ENCODE peak calls at places on chromosomes 1 and 21, in five cellular contexts. V is K562, P is HCT116, Q is HepG2, G is GM12878. O is an unnamed sample.

GRCh38 chr1:201019321-201019977 is 4.1 kb downstream of the KIF21B start:
- DNase-seq in Q (peak), V (peak), P (peak), G (peak), O (no peak)

GRCh38 chr21:24045775-24046215 is 1561.5 kb downstream of the MRPL39 start:
- DNase-seq in G (no peak), P (no peak), V (peak), Q (no peak), O (peak)

GRCh38 chr1:204478166-204478899 is 16.3 kb downstream of the PIK3C2B start:
- DNase-seq in P (no peak), G (no peak), Q (no peak), V (no peak), O (no peak)

GRCh38 chr1:79161077-79161476 is 154.5 kb upstream of the ADGRL4 start:
- DNase-seq in G (no peak), V (no peak), P (no peak), Q (no peak), O (no peak)

GRCh38 chr1:99603699-99604595 is 42.0 kb upstream of the PALMD start:
- DNase-seq in Q (no peak), V (no peak), G (no peak), P (no peak), O (no peak)

GRCh38 chr1:38221006-38221649 is 174.5 kb upstream of the POU3F1 start:
- DNase-seq in G (no peak), P (no peak), V (no peak), Q (no peak), O (no peak)

GRCh38 chr1:27166929-27167328 is 12.0 kb upstream of the SLC9A1 start:
- DNase-seq in Q (no peak), G (no peak), P (no peak), V (no peak), O (no peak)

GRCh38 chr21:39444406-39445145 is 1.0 kb downstream of the LCA5L start:
- DNase-seq in Q (no peak), P (no peak), G (no peak), V (peak), O (peak)

GRCh38 chr1:89610457-89610991 is 22.4 kb upstream of the LRRC8C start:
- DNase-seq in P (no peak), Q (no peak), V (no peak), G (no peak), O (no peak)

GRCh38 chr1:219113261-219113660 is 60.4 kb upstream of the LYPLAL1 start:
- DNase-seq in G (no peak), Q (no peak), V (no peak), P (no peak), O (no peak)

GRCh38 chr1:33060579-33061083 is 20.3 kb upstream of the AZIN2 start:
- DNase-seq in P (no peak), G (no peak), V (no peak), Q (no peak), O (no peak)

GRCh38 chr1:3133671-3134070 is 64.7 kb downstream of the PRDM16 start:
- DNase-seq in G (no peak), P (no peak), V (no peak), Q (peak), O (no peak)

GRCh38 chr1:21674957-21675356 is 5.8 kb upstream of the RAP1GAP start:
- DNase-seq in P (no peak), G (no peak), V (no peak), Q (no peak), O (no peak)

GRCh38 chr1:21825393-21825792 is 13.3 kb downstream of the LDLRAD2 start:
- DNase-seq in G (no peak), Q (no peak), P (no peak), V (no peak), O (no peak)

GRCh38 chr1:18948048-18948912 is 8.2 kb downstream of the IFFO2 start:
- DNase-seq in G (no peak), V (no peak), Q (no peak), P (no peak), O (no peak)

GRCh38 chr1:241706967-241707366 is 54.9 kb downstream of the WDR64 start:
- DNase-seq in V (no peak), Q (no peak), P (peak), G (no peak), O (no peak)

GRCh38 chr1:166119678-166120077 is 47.1 kb downstream of the FAM78B start:
- DNase-seq in G (no peak), V (no peak), P (no peak), Q (no peak), O (no peak)

GRCh38 chr1:147167361-147167760 is 4.9 kb downstream of the PRKAB2 start:
- DNase-seq in P (peak), G (no peak), V (no peak), Q (peak), O (no peak)

GRCh38 chr1:155379180-155379876 is 58.6 kb downstream of the RUSC1 start:
- DNase-seq in V (no peak), P (no peak), G (no peak), Q (no peak), O (peak)

GRCh38 chr1:94094466-94095111 is 26.4 kb downstream of the ABCA4 start:
- DNase-seq in Q (no peak), G (no peak), P (no peak), V (no peak), O (no peak)

GRCh38 chr1:11337536-11338350 is 64.7 kb downstream of the UBIAD1 start:
- DNase-seq in Q (peak), P (peak), G (no peak), V (peak), O (peak)

GRCh38 chr1:178959543-178960460 is 65.9 kb upstream of the FAM20B start:
- DNase-seq in G (no peak), V (no peak), P (no peak), Q (no peak), O (peak)

GRCh38 chr1:2529776-2530500 is at the start of gene HES5:
- DNase-seq in Q (no peak), G (no peak), V (no peak), P (no peak), O (peak)

GRCh38 chr21:28447453-28447852 is 545.2 kb downstream of the LTN1 start:
- DNase-seq in V (no peak), G (no peak), P (no peak), Q (no peak), O (no peak)

GRCh38 chr1:107782192-107782845 is 182.7 kb downstream of the VAV3 start:
- DNase-seq in G (no peak), V (peak), Q (peak), P (peak), O (peak)

GRCh38 chr1:147389532-147390184 is 147.2 kb downstream of the CHD1L start:
- DNase-seq in V (peak), G (no peak), Q (peak), P (peak), O (peak)

GRCh38 chr21:35627462-35627861 is 432.9 kb downstream of the SETD4 start:
- DNase-seq in V (no peak), G (no peak), P (no peak), Q (no peak), O (no peak)

GRCh38 chr1:222618880-222619321 is 1.0 kb downstream of the MIA3 start:
- DNase-seq in G (no peak), P (no peak), V (peak), Q (peak), O (peak)

GRCh38 chr1:64896546-64896945 is 69.8 kb downstream of the JAK1 start:
- DNase-seq in Q (no peak), P (no peak), V (no peak), G (no peak), O (no peak)

GRCh38 chr1:64893921-64894320 is 72.4 kb downstream of the JAK1 start:
- DNase-seq in G (no peak), Q (no peak), V (peak), P (no peak), O (no peak)

GRCh38 chr1:64894438-64895196 is 71.7 kb downstream of the JAK1 start:
- DNase-seq in V (no peak), G (no peak), Q (no peak), P (no peak), O (no peak)

GRCh38 chr1:64892576-64893573 is 73.5 kb downstream of the JAK1 start:
- DNase-seq in Q (no peak), G (no peak), V (no peak), P (no peak), O (no peak)

DNA sequence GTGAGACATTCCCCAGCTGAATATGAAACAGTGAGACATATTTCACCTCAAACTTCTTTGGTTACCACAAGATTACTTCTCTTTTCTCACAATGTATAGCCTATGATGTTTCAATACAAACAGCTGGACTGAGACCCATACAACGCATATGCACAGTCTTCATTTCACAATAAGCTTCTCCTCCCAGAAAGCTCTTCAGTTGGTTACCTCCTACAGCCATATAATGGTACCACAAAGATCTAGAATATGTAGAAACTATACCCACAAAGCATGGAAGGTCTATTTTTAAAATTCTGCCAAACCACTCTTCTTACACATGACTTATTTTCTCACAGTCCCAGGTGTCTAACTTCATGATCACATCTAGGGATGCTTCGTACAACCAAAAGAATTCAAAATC is 70.8 kb downstream of the JAK1 start:
- DNase-seq in G (peak), P (no peak), V (no peak), Q (no peak), O (no peak)
- TF ChIP-seq ZBTB33 in G (no peak), P (no peak), V (no peak), Q (no peak), O (no peak)

GRCh38 chr1:151056149-151056548 is 3.3 kb downstream of the CDC42SE1 start:
- DNase-seq in P (no peak), G (no peak), Q (no peak), V (peak), O (no peak)
- TF ChIP-seq JUND in P (no peak), G (no peak), Q (no peak), V (no peak), O (no peak)

GRCh38 chr1:85611390-85611789 is 30.8 kb downstream of the CCN1 start:
- DNase-seq in Q (no peak), P (no peak), G (no peak), V (no peak), O (no peak)
- TF ChIP-seq ZBTB33 in Q (no peak), P (no peak), G (no peak), V (no peak), O (peak)

GRCh38 chr1:230807029-230807428 is 59.8 kb downstream of the CAPN9 start:
- DNase-seq in V (no peak), P (no peak), G (no peak), Q (no peak), O (no peak)

GRCh38 chr1:230809205-230809990 is 58.9 kb downstream of the C1orf198 start:
- DNase-seq in G (no peak), Q (no peak), P (no peak), V (no peak), O (no peak)

GRCh38 chr1:230807551-230808267 is 60.5 kb downstream of the CAPN9 start:
- DNase-seq in V (no peak), G (no peak), Q (no peak), P (no peak), O (no peak)

GRCh38 chr1:230806552-230806951 is 59.4 kb downstream of the CAPN9 start:
- DNase-seq in P (no peak), V (no peak), G (no peak), Q (no peak), O (no peak)

GRCh38 chr1:230808268-230808872 is 60.0 kb downstream of the C1orf198 start:
- DNase-seq in P (no peak), V (no peak), Q (no peak), G (no peak), O (no peak)
- TF ChIP-seq JUND in P (no peak), V (no peak), Q (no peak), G (no peak), O (no peak)

DNA sequence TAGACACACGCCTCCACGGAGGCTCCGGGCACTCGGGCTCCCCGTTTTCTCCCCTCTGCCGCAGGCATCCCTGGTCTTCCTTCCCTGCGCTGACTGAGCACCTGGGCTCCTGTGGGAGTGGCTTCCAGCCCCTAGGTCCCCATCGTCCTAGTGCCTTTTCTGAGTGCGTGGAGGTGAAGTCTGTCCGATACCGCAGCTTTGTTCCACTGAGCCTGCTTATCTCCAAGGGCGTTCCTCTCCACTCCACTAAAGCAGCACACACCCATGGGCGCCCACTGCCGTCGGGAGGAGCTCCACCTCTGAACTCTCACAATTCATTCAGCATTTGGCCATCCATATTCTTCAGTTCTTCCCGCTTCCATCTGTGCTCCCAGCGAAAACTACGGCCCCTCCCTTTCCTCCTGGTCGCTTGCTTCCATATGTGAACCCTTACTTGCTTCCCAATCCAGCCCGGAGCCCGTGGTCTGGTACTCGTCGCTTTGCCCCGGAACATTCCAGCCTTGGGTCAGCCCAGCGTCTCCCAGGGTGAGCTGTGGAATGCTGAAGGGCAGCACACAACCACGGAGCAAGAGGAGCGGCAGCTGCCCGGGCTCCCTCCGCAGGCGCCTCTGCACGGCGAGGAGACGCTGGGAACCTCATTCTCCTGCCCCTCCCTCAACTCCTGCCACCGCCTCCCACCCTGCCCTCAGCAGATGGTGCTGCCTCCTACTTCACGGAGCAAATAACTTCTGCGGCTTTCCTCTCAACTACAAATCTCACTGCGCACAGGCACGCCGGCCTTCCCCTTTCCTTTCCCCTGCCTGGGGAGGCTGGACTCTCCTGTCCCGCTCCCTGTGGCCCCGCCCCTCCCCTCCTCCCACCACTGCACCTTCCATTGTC is 27.5 kb downstream of the ATP8B2 start:
- DNase-seq in V (peak), G (no peak), Q (no peak), P (no peak), O (peak)
- TF ChIP-seq ZBTB33 in V (no peak), G (no peak), Q (no peak), P (no peak), O (no peak)

GRCh38 chr1:112636597-112637256 is 17.1 kb downstream of the CAPZA1 start:
- DNase-seq in Q (no peak), G (no peak), P (no peak), V (no peak), O (no peak)
- TF ChIP-seq JUND in Q (no peak), G (no peak), P (no peak), V (no peak), O (no peak)

DNA sequence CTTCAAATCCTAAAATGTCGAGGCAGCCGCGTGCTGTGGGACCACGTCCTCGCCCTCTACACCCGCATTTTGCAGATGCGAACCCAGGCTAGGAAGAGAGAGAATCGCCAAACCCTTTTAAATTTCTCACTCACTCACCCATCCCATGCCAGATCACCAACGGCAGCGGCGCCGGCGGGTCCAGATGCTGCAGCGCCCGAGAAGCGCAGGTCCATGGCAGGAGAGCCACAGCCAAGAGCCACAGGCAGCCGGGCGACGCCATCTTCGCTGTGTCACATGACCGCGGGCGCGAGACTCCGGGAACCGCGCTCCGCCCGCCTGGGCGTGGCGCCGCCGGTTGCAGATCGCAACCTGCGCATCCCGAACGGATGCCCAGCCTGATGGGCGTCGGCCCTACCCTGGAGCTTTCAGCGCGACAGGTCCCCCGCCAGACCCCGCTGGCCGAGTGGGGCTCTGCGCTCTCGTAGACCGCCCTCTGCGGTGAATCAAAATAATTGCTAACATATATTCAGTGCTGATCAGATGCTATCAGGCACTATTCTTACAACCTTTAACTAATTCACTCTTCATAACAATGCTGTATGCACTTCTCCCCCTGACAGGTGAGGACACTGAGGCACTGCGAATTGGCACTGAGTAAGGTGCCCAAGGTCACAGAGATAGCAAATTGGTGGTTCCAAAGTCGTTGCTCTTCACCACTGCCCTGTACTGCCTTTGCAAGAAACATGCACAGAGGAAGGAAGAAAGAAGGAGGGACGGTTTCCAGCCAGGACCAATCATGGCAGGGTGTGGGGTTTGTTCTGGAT is at the start of gene PPT1:
- DNase-seq in G (peak), V (peak), P (peak), Q (peak), O (peak)
- TF ChIP-seq ZBTB33 in G (no peak), V (peak), P (peak), Q (no peak), O (peak)

O was measured in SK-N-SH.